ENCODE peak calls at places on chromosome 9, in six cellular contexts. N, F, U, H, P and T are unnamed samples.

GRCh38 chr9:96241391-96241809 is 60.6 kb downstream of the HSD17B3 start:
- DNase-seq in N (no peak), F (no peak), U (no peak), H (no peak), P (no peak), T (no peak)

GRCh38 chr9:87554976-87555375 is 57.3 kb downstream of the DAPK1 start:
- DNase-seq in N (no peak), F (no peak), U (no peak), H (no peak), P (no peak), T (no peak)

GRCh38 chr9:37218800-37219425 is 98.5 kb downstream of the ZCCHC7 start:
- DNase-seq in N (no peak), F (no peak), U (no peak), H (no peak), P (no peak), T (no peak)

GRCh38 chr9:69555802-69556201 is 116.4 kb downstream of the APBA1 start:
- DNase-seq in N (no peak), F (no peak), U (no peak), H (no peak), P (no peak), T (no peak)

GRCh38 chr9:91001146-91001611 is 199.6 kb downstream of the SYK start:
- DNase-seq in N (no peak), F (no peak), U (no peak), H (no peak), P (no peak), T (no peak)

GRCh38 chr9:71758785-71759184 is 9.5 kb downstream of the CEMIP2 start:
- DNase-seq in N (no peak), F (no peak), U (no peak), H (no peak), P (no peak), T (no peak)

GRCh38 chr9:79946718-79947117 is 375.0 kb downstream of the TLE4 start:
- DNase-seq in N (no peak), F (no peak), U (no peak), H (no peak), P (no peak), T (no peak)

GRCh38 chr9:75979362-75979761 is 88.9 kb downstream of the PCSK5 start:
- DNase-seq in N (no peak), F (no peak), U (peak; percentile 14), H (no peak), P (no peak), T (peak; percentile 11)

GRCh38 chr9:106074006-106074405 is 379.7 kb downstream of the TMEM38B start:
- DNase-seq in N (no peak), F (no peak), U (no peak), H (no peak), P (no peak), T (no peak)

GRCh38 chr9:27787941-27788340 is 214.7 kb upstream of the C9orf72 start:
- DNase-seq in N (no peak), F (no peak), U (no peak), H (no peak), P (no peak), T (no peak)

GRCh38 chr9:36402536-36402935 is 2.5 kb upstream of the RNF38 start:
- DNase-seq in N (no peak), F (peak; percentile 73), U (no peak), H (no peak), P (no peak), T (no peak)

GRCh38 chr9:112112519-112112918 is 62.6 kb downstream of the SUSD1 start:
- DNase-seq in N (no peak), F (no peak), U (no peak), H (no peak), P (no peak), T (no peak)

GRCh38 chr9:101485873-101486692 is 47.6 kb upstream of the RNF20 start:
- DNase-seq in N (peak; percentile 76), F (peak; percentile 68), U (no peak), H (no peak), P (no peak), T (no peak)

GRCh38 chr9:82797539-82797938 is 265.4 kb downstream of the RASEF start:
- DNase-seq in N (peak; percentile 66), F (no peak), U (no peak), H (no peak), P (no peak), T (no peak)

GRCh38 chr9:89046832-89047231 is 55.6 kb downstream of the S1PR3 start:
- DNase-seq in N (no peak), F (no peak), U (no peak), H (no peak), P (no peak), T (no peak)

GRCh38 chr9:112299514-112299913 is 33.9 kb downstream of the PTBP3 start:
- DNase-seq in N (no peak), F (no peak), U (no peak), H (no peak), P (no peak), T (no peak)

GRCh38 chr9:101738566-101739183 is at the start of gene GRIN3A:
- DNase-seq in N (peak; percentile 67), F (peak; percentile 61), U (peak; percentile 27), H (no peak), P (no peak), T (no peak)

GRCh38 chr9:16627967-16628366 is 242.5 kb downstream of the BNC2 start:
- DNase-seq in N (no peak), F (no peak), U (no peak), H (no peak), P (no peak), T (no peak)

GRCh38 chr9:133990366-133991210 is 1.5 kb downstream of the VAV2 start:
- DNase-seq in N (peak; percentile 95), F (peak; percentile 84), U (no peak), H (no peak), P (no peak), T (no peak)

GRCh38 chr9:14218253-14218652 is 95.7 kb downstream of the NFIB start:
- DNase-seq in N (no peak), F (no peak), U (no peak), H (no peak), P (no peak), T (no peak)

GRCh38 chr9:107284636-107285035 is 1.6 kb downstream of the RAD23B start:
- DNase-seq in N (no peak), F (no peak), U (no peak), H (no peak), P (no peak), T (no peak)

GRCh38 chr9:88775037-88775471 is 216.2 kb upstream of the S1PR3 start:
- DNase-seq in N (no peak), F (no peak), U (no peak), H (no peak), P (no peak), T (no peak)

GRCh38 chr9:135779571-135779970 is 77.6 kb downstream of the KCNT1 start:
- DNase-seq in N (no peak), F (no peak), U (no peak), H (no peak), P (no peak), T (no peak)

GRCh38 chr9:69421908-69422801 is 97.1 kb downstream of the ENTREP1 start:
- DNase-seq in N (no peak), F (peak; percentile 86), U (peak; percentile 78), H (no peak), P (peak; percentile 38), T (peak; percentile 79)

GRCh38 chr9:132994410-132995120 is 16.1 kb downstream of the GFI1B start:
- DNase-seq in N (peak; percentile 67), F (peak; percentile 45), U (peak; percentile 76), H (peak; percentile 21), P (no peak), T (peak; percentile 63)

GRCh38 chr9:110638381-110638954 is 30.1 kb upstream of the MUSK start:
- DNase-seq in N (no peak), F (no peak), U (no peak), H (no peak), P (no peak), T (peak; percentile 2)

DNA sequence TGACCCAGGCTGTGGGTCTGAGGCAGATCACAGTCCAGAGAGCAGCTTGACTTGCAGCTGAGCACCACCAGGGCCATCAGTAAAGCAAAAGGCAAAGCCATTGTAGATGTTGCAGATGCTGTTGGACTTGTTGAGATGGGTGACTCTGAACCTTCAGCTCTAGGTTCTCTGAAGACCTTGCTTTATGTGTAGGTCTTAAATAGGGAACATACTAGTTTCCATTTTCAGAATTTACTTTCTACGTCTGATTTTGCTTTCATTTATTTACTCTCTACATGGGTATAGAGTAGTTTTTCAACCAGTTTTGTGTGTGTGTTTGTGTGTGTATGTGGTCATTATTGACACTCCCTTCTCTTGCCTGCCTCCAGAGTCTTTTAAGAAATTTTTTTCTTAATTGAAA is at the start of gene IFNA6:
- DNase-seq in N (no peak), F (no peak), U (no peak), H (no peak), P (no peak), T (no peak)
- TF ChIP-seq CTCF in N (no peak), F (no peak), U (no peak), H (no peak), P (no peak), T (no peak)

GRCh38 chr9:136997830-136998234 is 1.5 kb upstream of the CLIC3 start:
- DNase-seq in N (no peak), F (no peak), U (no peak), H (no peak), P (peak; percentile 48), T (no peak)
- TF ChIP-seq CTCF in N (no peak), F (no peak), U (no peak), H (no peak), P (no peak), T (peak; percentile 14)

DNA sequence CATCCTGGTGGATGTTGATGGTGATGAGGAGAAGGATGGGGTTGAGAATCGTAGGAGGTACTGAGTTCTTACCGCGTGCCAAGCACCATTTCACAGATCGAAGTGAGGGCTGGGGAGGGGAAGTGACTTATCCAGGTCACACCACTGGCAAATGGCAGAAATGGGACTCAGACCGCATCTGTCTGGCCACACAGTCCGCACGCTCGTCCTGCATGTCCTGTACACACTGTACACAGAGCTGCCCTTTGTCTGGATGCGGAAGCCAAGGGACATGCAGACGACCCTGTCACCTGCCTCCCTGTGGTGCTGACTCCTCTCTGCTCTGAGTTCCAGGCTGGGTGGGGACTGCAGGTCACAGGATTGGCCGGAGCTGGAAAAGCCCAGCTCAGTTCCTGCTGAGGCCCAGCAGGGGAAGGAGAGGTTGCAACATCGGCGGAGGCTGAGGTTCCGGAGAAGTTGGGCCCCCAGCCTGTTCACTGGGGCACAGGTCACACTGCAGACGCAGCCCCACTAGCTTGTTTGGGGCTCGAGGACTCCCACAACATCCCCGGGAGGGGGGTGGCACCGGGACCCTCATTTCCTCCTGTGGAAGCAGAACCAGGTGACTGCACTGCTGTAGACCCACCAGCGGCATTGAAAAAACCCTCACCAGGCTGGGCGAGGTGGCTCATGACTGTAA is 165.8 kb upstream of the IER5L start:
- DNase-seq in N (no peak), F (no peak), U (no peak), H (no peak), P (no peak), T (no peak)
- TF ChIP-seq CTCF in N (no peak), F (no peak), U (no peak), H (no peak), P (no peak), T (no peak)

DNA sequence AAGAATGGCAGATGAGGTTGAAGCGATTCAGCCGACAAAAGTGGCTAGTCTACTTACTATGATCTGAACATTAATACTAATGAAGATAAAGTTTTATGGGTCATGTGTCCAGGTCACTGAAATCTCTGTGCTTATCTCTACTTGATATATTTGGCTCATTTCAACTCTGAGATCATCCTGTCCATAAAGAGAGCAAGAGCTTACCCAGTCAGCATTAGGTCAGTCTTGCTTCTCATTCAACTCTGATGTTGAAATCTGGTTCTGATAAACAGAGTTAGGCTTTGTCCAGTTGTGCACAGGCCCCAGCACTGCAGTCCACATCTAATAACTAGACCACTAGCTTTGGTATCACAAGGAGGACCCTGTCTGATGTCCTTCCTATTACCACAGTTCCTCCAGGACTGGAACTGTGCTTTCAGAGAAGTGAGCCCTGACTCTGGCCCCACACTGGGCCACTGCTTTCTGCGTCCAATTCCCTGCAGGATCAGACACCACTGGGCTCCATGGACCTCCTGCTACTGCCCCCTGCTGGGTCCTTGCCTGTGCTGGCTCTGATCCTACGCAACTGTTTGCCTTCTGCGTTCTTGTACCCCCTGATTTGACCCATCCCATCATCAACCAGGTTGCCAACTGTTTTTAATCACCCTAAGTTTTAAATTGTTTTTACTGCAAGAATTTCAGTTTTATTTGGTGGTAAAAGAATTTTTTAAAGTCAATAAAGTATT is 23.7 kb upstream of the FAM120A start:
- DNase-seq in N (no peak), F (peak; percentile 31), U (no peak), H (no peak), P (no peak), T (no peak)
- TF ChIP-seq CTCF in N (no peak), F (peak; percentile 49), U (no peak), H (no peak), P (no peak), T (peak; percentile 32)